ENCODE peak calls at places on chromosome 12, in ten cellular contexts. One of them, this sample, is unnamed.

GRCh38 chr12:117100851-117101673 is 1.8 kb upstream of the TESC start:
- DNase-seq in CD4-positive, alpha-beta T cell: no peak
- DNase-seq in suprapubic skin: no peak
- DNase-seq in cardiac muscle cell: no peak
- DNase-seq in GM12878: no peak
- DNase-seq in MM.1S: no peak
- DNase-seq in gastrocnemius medialis: no peak
- DNase-seq in epithelial cell of proximal tubule: no peak
- DNase-seq in progenitor cell of endocrine pancreas: no peak
- DNase-seq in left ventricle myocardium inferior: no peak
- DNase-seq in this sample: no peak

GRCh38 chr12:68924546-68924945 is 8.4 kb downstream of the CPM start:
- DNase-seq in gastrocnemius medialis: no peak
- DNase-seq in left ventricle myocardium inferior: no peak
- DNase-seq in CD4-positive, alpha-beta T cell: no peak
- DNase-seq in MM.1S: no peak
- DNase-seq in GM12878: no peak
- DNase-seq in suprapubic skin: no peak
- DNase-seq in epithelial cell of proximal tubule: no peak
- DNase-seq in progenitor cell of endocrine pancreas: no peak
- DNase-seq in cardiac muscle cell: no peak
- DNase-seq in this sample: no peak

GRCh38 chr12:19402743-19403400 is 36.4 kb upstream of the AEBP2 start:
- DNase-seq in gastrocnemius medialis: no peak
- DNase-seq in cardiac muscle cell: peak
- DNase-seq in GM12878: no peak
- DNase-seq in suprapubic skin: no peak
- DNase-seq in progenitor cell of endocrine pancreas: no peak
- DNase-seq in MM.1S: no peak
- DNase-seq in epithelial cell of proximal tubule: no peak
- DNase-seq in CD4-positive, alpha-beta T cell: no peak
- DNase-seq in left ventricle myocardium inferior: peak
- DNase-seq in this sample: no peak

GRCh38 chr12:30613119-30613830 is 82.4 kb downstream of the IPO8 start:
- DNase-seq in epithelial cell of proximal tubule: no peak
- DNase-seq in progenitor cell of endocrine pancreas: no peak
- DNase-seq in CD4-positive, alpha-beta T cell: no peak
- DNase-seq in gastrocnemius medialis: no peak
- DNase-seq in GM12878: no peak
- DNase-seq in left ventricle myocardium inferior: no peak
- DNase-seq in suprapubic skin: no peak
- DNase-seq in MM.1S: no peak
- DNase-seq in cardiac muscle cell: peak
- DNase-seq in this sample: no peak

GRCh38 chr12:58529114-58529665 is 391.1 kb downstream of the LRIG3 start:
- DNase-seq in cardiac muscle cell: peak
- DNase-seq in epithelial cell of proximal tubule: no peak
- DNase-seq in progenitor cell of endocrine pancreas: no peak
- DNase-seq in suprapubic skin: no peak
- DNase-seq in CD4-positive, alpha-beta T cell: no peak
- DNase-seq in gastrocnemius medialis: no peak
- DNase-seq in left ventricle myocardium inferior: no peak
- DNase-seq in MM.1S: peak
- DNase-seq in GM12878: no peak
- DNase-seq in this sample: no peak

GRCh38 chr12:26845984-26846383 is 13.0 kb upstream of the ITPR2 start:
- DNase-seq in CD4-positive, alpha-beta T cell: no peak
- DNase-seq in progenitor cell of endocrine pancreas: no peak
- DNase-seq in gastrocnemius medialis: no peak
- DNase-seq in cardiac muscle cell: peak
- DNase-seq in suprapubic skin: no peak
- DNase-seq in left ventricle myocardium inferior: no peak
- DNase-seq in GM12878: no peak
- DNase-seq in epithelial cell of proximal tubule: no peak
- DNase-seq in MM.1S: no peak
- DNase-seq in this sample: no peak

GRCh38 chr12:122022393-122023338 is 982 bp downstream of the BCL7A start:
- DNase-seq in MM.1S: no peak
- DNase-seq in epithelial cell of proximal tubule: no peak
- DNase-seq in progenitor cell of endocrine pancreas: peak
- DNase-seq in cardiac muscle cell: peak
- DNase-seq in GM12878: no peak
- DNase-seq in gastrocnemius medialis: no peak
- DNase-seq in left ventricle myocardium inferior: peak
- DNase-seq in CD4-positive, alpha-beta T cell: peak
- DNase-seq in suprapubic skin: no peak
- DNase-seq in this sample: peak

GRCh38 chr12:58750484-58750883 is 169.8 kb downstream of the LRIG3 start:
- DNase-seq in progenitor cell of endocrine pancreas: no peak
- DNase-seq in GM12878: no peak
- DNase-seq in MM.1S: no peak
- DNase-seq in gastrocnemius medialis: no peak
- DNase-seq in CD4-positive, alpha-beta T cell: no peak
- DNase-seq in suprapubic skin: no peak
- DNase-seq in epithelial cell of proximal tubule: no peak
- DNase-seq in cardiac muscle cell: peak
- DNase-seq in left ventricle myocardium inferior: no peak
- DNase-seq in this sample: no peak

GRCh38 chr12:100391856-100392255 is 35.0 kb downstream of the SLC17A8 start:
- DNase-seq in cardiac muscle cell: peak
- DNase-seq in epithelial cell of proximal tubule: no peak
- DNase-seq in left ventricle myocardium inferior: no peak
- DNase-seq in GM12878: no peak
- DNase-seq in suprapubic skin: no peak
- DNase-seq in MM.1S: no peak
- DNase-seq in gastrocnemius medialis: no peak
- DNase-seq in CD4-positive, alpha-beta T cell: no peak
- DNase-seq in progenitor cell of endocrine pancreas: no peak
- DNase-seq in this sample: no peak

GRCh38 chr12:100926669-100927248 is 132.2 kb downstream of the ANO4 start:
- DNase-seq in CD4-positive, alpha-beta T cell: no peak
- DNase-seq in left ventricle myocardium inferior: no peak
- DNase-seq in GM12878: no peak
- DNase-seq in suprapubic skin: no peak
- DNase-seq in MM.1S: no peak
- DNase-seq in epithelial cell of proximal tubule: peak
- DNase-seq in progenitor cell of endocrine pancreas: peak
- DNase-seq in gastrocnemius medialis: no peak
- DNase-seq in cardiac muscle cell: peak
- DNase-seq in this sample: peak

GRCh38 chr12:124696689-124697476 is 129.5 kb upstream of the NCOR2 start:
- DNase-seq in gastrocnemius medialis: no peak
- DNase-seq in cardiac muscle cell: peak
- DNase-seq in CD4-positive, alpha-beta T cell: no peak
- DNase-seq in suprapubic skin: no peak
- DNase-seq in MM.1S: no peak
- DNase-seq in left ventricle myocardium inferior: no peak
- DNase-seq in epithelial cell of proximal tubule: no peak
- DNase-seq in GM12878: no peak
- DNase-seq in progenitor cell of endocrine pancreas: no peak
- DNase-seq in this sample: no peak

GRCh38 chr12:105696-106095 is 39.1 kb downstream of the IQSEC3 start:
- DNase-seq in left ventricle myocardium inferior: no peak
- DNase-seq in CD4-positive, alpha-beta T cell: no peak
- DNase-seq in epithelial cell of proximal tubule: no peak
- DNase-seq in progenitor cell of endocrine pancreas: no peak
- DNase-seq in suprapubic skin: no peak
- DNase-seq in GM12878: no peak
- DNase-seq in MM.1S: no peak
- DNase-seq in gastrocnemius medialis: no peak
- DNase-seq in cardiac muscle cell: no peak
- DNase-seq in this sample: no peak

GRCh38 chr12:103169-103981 is 36.8 kb downstream of the IQSEC3 start:
- DNase-seq in gastrocnemius medialis: no peak
- DNase-seq in epithelial cell of proximal tubule: no peak
- DNase-seq in left ventricle myocardium inferior: no peak
- DNase-seq in suprapubic skin: no peak
- DNase-seq in CD4-positive, alpha-beta T cell: no peak
- DNase-seq in MM.1S: no peak
- DNase-seq in GM12878: no peak
- DNase-seq in progenitor cell of endocrine pancreas: no peak
- DNase-seq in cardiac muscle cell: no peak
- DNase-seq in this sample: no peak

GRCh38 chr12:108594-108993 is 42.0 kb downstream of the IQSEC3 start:
- DNase-seq in GM12878: no peak
- DNase-seq in MM.1S: no peak
- DNase-seq in suprapubic skin: no peak
- DNase-seq in cardiac muscle cell: no peak
- DNase-seq in progenitor cell of endocrine pancreas: no peak
- DNase-seq in epithelial cell of proximal tubule: no peak
- DNase-seq in CD4-positive, alpha-beta T cell: no peak
- DNase-seq in left ventricle myocardium inferior: peak
- DNase-seq in gastrocnemius medialis: no peak
- DNase-seq in this sample: no peak

GRCh38 chr12:104573-105081 is 38.1 kb downstream of the IQSEC3 start:
- DNase-seq in CD4-positive, alpha-beta T cell: no peak
- DNase-seq in gastrocnemius medialis: no peak
- DNase-seq in MM.1S: no peak
- DNase-seq in epithelial cell of proximal tubule: no peak
- DNase-seq in progenitor cell of endocrine pancreas: peak
- DNase-seq in cardiac muscle cell: peak
- DNase-seq in GM12878: no peak
- DNase-seq in left ventricle myocardium inferior: no peak
- DNase-seq in suprapubic skin: no peak
- DNase-seq in this sample: no peak

GRCh38 chr12:106118-106561 is 39.6 kb downstream of the IQSEC3 start:
- DNase-seq in MM.1S: peak
- DNase-seq in suprapubic skin: no peak
- DNase-seq in left ventricle myocardium inferior: peak
- DNase-seq in epithelial cell of proximal tubule: no peak
- DNase-seq in cardiac muscle cell: no peak
- DNase-seq in progenitor cell of endocrine pancreas: no peak
- DNase-seq in CD4-positive, alpha-beta T cell: no peak
- DNase-seq in GM12878: peak
- DNase-seq in gastrocnemius medialis: no peak
- DNase-seq in this sample: no peak
- TF ChIP-seq CTCF in MM.1S: peak
- TF ChIP-seq CTCF in suprapubic skin: no peak
- TF ChIP-seq CTCF in left ventricle myocardium inferior: peak
- TF ChIP-seq CTCF in epithelial cell of proximal tubule: no peak
- TF ChIP-seq CTCF in cardiac muscle cell: no peak
- TF ChIP-seq CTCF in progenitor cell of endocrine pancreas: peak
- TF ChIP-seq CTCF in CD4-positive, alpha-beta T cell: no peak
- TF ChIP-seq CTCF in GM12878: peak
- TF ChIP-seq CTCF in gastrocnemius medialis: peak
- TF ChIP-seq CTCF in this sample: peak

DNA sequence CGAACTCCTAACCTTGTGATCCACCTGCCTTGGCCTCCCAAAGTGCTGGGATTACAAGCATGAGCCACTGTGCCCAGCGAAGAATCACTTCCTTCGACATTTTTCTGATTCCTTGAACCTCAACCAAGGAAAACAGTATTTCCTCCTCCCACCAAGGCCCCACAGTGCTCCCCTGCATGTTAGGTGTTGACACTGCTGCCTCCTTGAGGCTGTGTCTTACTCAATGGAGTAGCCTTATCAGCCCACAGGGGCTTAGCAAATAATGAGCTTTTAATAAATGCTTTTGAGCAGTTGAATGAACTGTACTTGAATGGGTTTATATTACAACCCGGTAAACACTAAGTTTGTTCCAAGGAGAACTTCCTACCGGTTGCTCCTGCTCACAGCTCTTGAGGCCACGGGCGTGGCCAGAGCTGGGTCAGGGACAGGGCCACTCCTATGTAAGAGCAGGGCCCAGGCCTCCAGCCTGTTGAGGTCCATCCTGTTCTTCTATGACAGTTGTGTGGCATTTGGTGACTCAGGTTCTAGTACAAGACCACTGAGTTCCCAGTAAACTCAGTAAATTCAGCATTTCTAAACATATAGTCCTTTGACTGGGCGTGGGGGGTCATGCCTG is 36.8 kb upstream of the TUBA1A start:
- DNase-seq in suprapubic skin: no peak
- DNase-seq in GM12878: no peak
- DNase-seq in gastrocnemius medialis: no peak
- DNase-seq in left ventricle myocardium inferior: no peak
- DNase-seq in epithelial cell of proximal tubule: no peak
- DNase-seq in CD4-positive, alpha-beta T cell: no peak
- DNase-seq in progenitor cell of endocrine pancreas: no peak
- DNase-seq in cardiac muscle cell: peak
- DNase-seq in MM.1S: no peak
- DNase-seq in this sample: no peak
- TF ChIP-seq CTCF in suprapubic skin: no peak
- TF ChIP-seq CTCF in GM12878: no peak
- TF ChIP-seq CTCF in gastrocnemius medialis: no peak
- TF ChIP-seq CTCF in left ventricle myocardium inferior: no peak
- TF ChIP-seq CTCF in epithelial cell of proximal tubule: peak
- TF ChIP-seq CTCF in CD4-positive, alpha-beta T cell: no peak
- TF ChIP-seq CTCF in progenitor cell of endocrine pancreas: no peak
- TF ChIP-seq CTCF in cardiac muscle cell: peak
- TF ChIP-seq CTCF in MM.1S: no peak
- TF ChIP-seq CTCF in this sample: no peak

DNA sequence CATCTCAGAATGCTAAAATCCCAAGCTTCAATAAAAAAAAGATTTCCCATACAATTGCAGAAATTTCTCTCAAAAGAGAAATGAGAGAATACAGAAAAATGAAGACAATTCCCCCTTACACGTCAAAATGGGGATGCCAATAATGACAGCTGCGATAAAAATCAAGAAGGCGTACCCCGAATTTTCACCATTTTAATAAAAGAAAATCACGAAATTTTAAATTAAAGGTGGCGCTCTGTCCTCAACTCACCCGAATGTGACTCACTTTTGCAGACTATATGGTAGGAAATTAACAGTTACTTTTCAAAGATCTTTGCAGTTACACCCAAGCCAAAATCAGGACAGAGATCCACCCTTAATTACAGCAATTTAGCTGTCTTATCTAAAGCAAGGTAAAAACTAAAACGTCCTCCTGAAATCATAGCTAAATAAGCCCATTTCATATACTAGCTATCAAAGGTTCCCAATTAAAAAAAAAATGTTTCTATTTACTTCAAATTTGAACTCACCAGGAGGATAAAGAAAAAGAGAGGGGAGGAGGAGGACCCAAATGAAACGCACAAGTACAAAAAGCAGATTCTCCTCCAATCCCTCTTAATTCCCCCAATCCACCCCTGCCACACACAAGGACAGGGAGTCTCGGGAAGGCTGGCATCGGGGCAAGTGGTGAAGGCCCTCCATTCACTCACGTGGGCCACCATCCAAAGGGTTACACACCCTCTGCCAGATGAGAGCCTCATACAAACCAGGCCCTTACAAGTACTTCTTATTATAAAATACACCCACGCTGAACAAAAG is 1.9 kb downstream of the ATP2B1 start:
- DNase-seq in progenitor cell of endocrine pancreas: no peak
- DNase-seq in epithelial cell of proximal tubule: no peak
- DNase-seq in CD4-positive, alpha-beta T cell: no peak
- DNase-seq in MM.1S: no peak
- DNase-seq in cardiac muscle cell: peak
- DNase-seq in GM12878: no peak
- DNase-seq in suprapubic skin: peak
- DNase-seq in gastrocnemius medialis: no peak
- DNase-seq in left ventricle myocardium inferior: no peak
- DNase-seq in this sample: no peak
- TF ChIP-seq CTCF in progenitor cell of endocrine pancreas: no peak
- TF ChIP-seq CTCF in epithelial cell of proximal tubule: no peak
- TF ChIP-seq CTCF in CD4-positive, alpha-beta T cell: no peak
- TF ChIP-seq CTCF in MM.1S: no peak
- TF ChIP-seq CTCF in cardiac muscle cell: no peak
- TF ChIP-seq CTCF in GM12878: no peak
- TF ChIP-seq CTCF in suprapubic skin: no peak
- TF ChIP-seq CTCF in gastrocnemius medialis: no peak
- TF ChIP-seq CTCF in left ventricle myocardium inferior: no peak
- TF ChIP-seq CTCF in this sample: no peak

GRCh38 chr12:120209851-120210250 is 8.9 kb upstream of the RPLP0 start:
- DNase-seq in gastrocnemius medialis: no peak
- DNase-seq in cardiac muscle cell: no peak
- DNase-seq in left ventricle myocardium inferior: no peak
- DNase-seq in suprapubic skin: no peak
- DNase-seq in progenitor cell of endocrine pancreas: no peak
- DNase-seq in epithelial cell of proximal tubule: no peak
- DNase-seq in MM.1S: no peak
- DNase-seq in GM12878: no peak
- DNase-seq in CD4-positive, alpha-beta T cell: no peak
- DNase-seq in this sample: no peak
- TF ChIP-seq CTCF in gastrocnemius medialis: no peak
- TF ChIP-seq CTCF in cardiac muscle cell: no peak
- TF ChIP-seq CTCF in left ventricle myocardium inferior: no peak
- TF ChIP-seq CTCF in suprapubic skin: no peak
- TF ChIP-seq CTCF in progenitor cell of endocrine pancreas: no peak
- TF ChIP-seq CTCF in epithelial cell of proximal tubule: no peak
- TF ChIP-seq CTCF in MM.1S: no peak
- TF ChIP-seq CTCF in GM12878: no peak
- TF ChIP-seq CTCF in CD4-positive, alpha-beta T cell: no peak
- TF ChIP-seq CTCF in this sample: no peak